ENCODE peak calls at places on chromosomes 7 and 10, in seven cellular contexts. One of them, this sample, is unnamed.
A peak's percentile ranks its signal among the peaks of the same experiment; 100 is the strongest.

GRCh38 chr7:18995811-18996400 is 121.5 kb downstream of the TWIST1 start:
- DNase-seq in neuronal stem cell: no peak
- DNase-seq in mesendoderm: no peak
- DNase-seq in mesenchymal stem cell: no peak
- DNase-seq in IMR-90: peak; percentile 8
- DNase-seq in H1: no peak
- DNase-seq in trophoblast cell: no peak
- DNase-seq in this sample: no peak

GRCh38 chr7:54664235-54665228 is 94.5 kb downstream of the SEC61G start:
- DNase-seq in neuronal stem cell: peak; percentile 64
- DNase-seq in mesendoderm: peak; percentile 81
- DNase-seq in mesenchymal stem cell: peak; percentile 28
- DNase-seq in IMR-90: peak; percentile 2
- DNase-seq in H1: peak; percentile 64
- DNase-seq in trophoblast cell: peak; percentile 94
- DNase-seq in this sample: peak; percentile 86

GRCh38 chr7:155361363-155361680 is 63.6 kb downstream of the INSIG1 start:
- DNase-seq in neuronal stem cell: no peak
- DNase-seq in mesendoderm: no peak
- DNase-seq in mesenchymal stem cell: no peak
- DNase-seq in IMR-90: no peak
- DNase-seq in H1: no peak
- DNase-seq in trophoblast cell: peak; percentile 78
- DNase-seq in this sample: no peak

GRCh38 chr7:66517212-66517909 is 111.3 kb upstream of the KCTD7 start:
- DNase-seq in neuronal stem cell: no peak
- DNase-seq in mesendoderm: no peak
- DNase-seq in mesenchymal stem cell: no peak
- DNase-seq in IMR-90: no peak
- DNase-seq in H1: no peak
- DNase-seq in trophoblast cell: no peak
- DNase-seq in this sample: no peak

GRCh38 chr10:71216751-71217265 is 4.4 kb downstream of the UNC5B start:
- DNase-seq in neuronal stem cell: no peak
- DNase-seq in mesendoderm: peak; percentile 53
- DNase-seq in mesenchymal stem cell: peak; percentile 64
- DNase-seq in IMR-90: no peak
- DNase-seq in H1: no peak
- DNase-seq in trophoblast cell: peak; percentile 2
- DNase-seq in this sample: no peak

GRCh38 chr10:84026821-84027257 is 112.5 kb upstream of the GHITM start:
- DNase-seq in neuronal stem cell: peak; percentile 52
- DNase-seq in mesendoderm: peak; percentile 57
- DNase-seq in mesenchymal stem cell: peak; percentile 8
- DNase-seq in IMR-90: peak; percentile 1
- DNase-seq in H1: no peak
- DNase-seq in trophoblast cell: peak; percentile 38
- DNase-seq in this sample: peak; percentile 45

GRCh38 chr10:4673279-4674040 is 152.5 kb upstream of the AKR1E2 start:
- DNase-seq in neuronal stem cell: no peak
- DNase-seq in mesendoderm: no peak
- DNase-seq in mesenchymal stem cell: no peak
- DNase-seq in IMR-90: no peak
- DNase-seq in H1: no peak
- DNase-seq in trophoblast cell: no peak
- DNase-seq in this sample: no peak

GRCh38 chr7:31553636-31554035 is 39.7 kb downstream of the ITPRID1 start:
- DNase-seq in neuronal stem cell: no peak
- DNase-seq in mesendoderm: peak; percentile 32
- DNase-seq in mesenchymal stem cell: no peak
- DNase-seq in IMR-90: no peak
- DNase-seq in H1: no peak
- DNase-seq in trophoblast cell: no peak
- DNase-seq in this sample: no peak

GRCh38 chr7:132416395-132416794 is 159.9 kb downstream of the PLXNA4 start:
- DNase-seq in neuronal stem cell: no peak
- DNase-seq in mesendoderm: no peak
- DNase-seq in mesenchymal stem cell: no peak
- DNase-seq in IMR-90: no peak
- DNase-seq in H1: no peak
- DNase-seq in trophoblast cell: no peak
- DNase-seq in this sample: no peak

GRCh38 chr10:124347956-124348355 is 70.8 kb downstream of the OAT start:
- DNase-seq in neuronal stem cell: no peak
- DNase-seq in mesendoderm: peak; percentile 16
- DNase-seq in mesenchymal stem cell: no peak
- DNase-seq in IMR-90: no peak
- DNase-seq in H1: no peak
- DNase-seq in trophoblast cell: no peak
- DNase-seq in this sample: peak; percentile 39

GRCh38 chr7:18873674-18874341 is 243.6 kb downstream of the TWIST1 start:
- DNase-seq in neuronal stem cell: peak; percentile 6
- DNase-seq in mesendoderm: peak; percentile 65
- DNase-seq in mesenchymal stem cell: peak; percentile 17
- DNase-seq in IMR-90: peak; percentile 41
- DNase-seq in H1: peak; percentile 10
- DNase-seq in trophoblast cell: no peak
- DNase-seq in this sample: peak; percentile 51

GRCh38 chr7:30331338-30331737 is 46.9 kb downstream of the ZNRF2 start:
- DNase-seq in neuronal stem cell: no peak
- DNase-seq in mesendoderm: no peak
- DNase-seq in mesenchymal stem cell: no peak
- DNase-seq in IMR-90: peak; percentile 50
- DNase-seq in H1: no peak
- DNase-seq in trophoblast cell: no peak
- DNase-seq in this sample: no peak

GRCh38 chr10:4778761-4779160 is 47.2 kb upstream of the AKR1E2 start:
- DNase-seq in neuronal stem cell: no peak
- DNase-seq in mesendoderm: no peak
- DNase-seq in mesenchymal stem cell: no peak
- DNase-seq in IMR-90: no peak
- DNase-seq in H1: no peak
- DNase-seq in trophoblast cell: no peak
- DNase-seq in this sample: no peak

GRCh38 chr10:69758310-69758728 is 43.4 kb upstream of the COL13A1 start:
- DNase-seq in neuronal stem cell: no peak
- DNase-seq in mesendoderm: no peak
- DNase-seq in mesenchymal stem cell: no peak
- DNase-seq in IMR-90: no peak
- DNase-seq in H1: no peak
- DNase-seq in trophoblast cell: no peak
- DNase-seq in this sample: no peak

GRCh38 chr7:6614941-6615737 is at the start of gene ZNF853:
- DNase-seq in neuronal stem cell: peak; percentile 54
- DNase-seq in mesendoderm: peak; percentile 78
- DNase-seq in mesenchymal stem cell: peak; percentile 3
- DNase-seq in IMR-90: no peak
- DNase-seq in H1: no peak
- DNase-seq in trophoblast cell: no peak
- DNase-seq in this sample: no peak

GRCh38 chr7:157652954-157653826 is 316.4 kb downstream of the DNAJB6 start:
- DNase-seq in neuronal stem cell: no peak
- DNase-seq in mesendoderm: no peak
- DNase-seq in mesenchymal stem cell: no peak
- DNase-seq in IMR-90: no peak
- DNase-seq in H1: no peak
- DNase-seq in trophoblast cell: no peak
- DNase-seq in this sample: no peak

GRCh38 chr10:49611166-49611814 is 1.2 kb downstream of the SLC18A3 start:
- DNase-seq in neuronal stem cell: no peak
- DNase-seq in mesendoderm: peak; percentile 64
- DNase-seq in mesenchymal stem cell: no peak
- DNase-seq in IMR-90: no peak
- DNase-seq in H1: no peak
- DNase-seq in trophoblast cell: no peak
- DNase-seq in this sample: peak; percentile 78

GRCh38 chr10:23171232-23171876 is 20.8 kb upstream of the PTF1A start:
- DNase-seq in neuronal stem cell: no peak
- DNase-seq in mesendoderm: peak; percentile 65
- DNase-seq in mesenchymal stem cell: peak; percentile 30
- DNase-seq in IMR-90: peak; percentile 32
- DNase-seq in H1: no peak
- DNase-seq in trophoblast cell: peak; percentile 60
- DNase-seq in this sample: peak; percentile 65

GRCh38 chr10:23173549-23174074 is 18.5 kb upstream of the PTF1A start:
- DNase-seq in neuronal stem cell: no peak
- DNase-seq in mesendoderm: no peak
- DNase-seq in mesenchymal stem cell: no peak
- DNase-seq in IMR-90: no peak
- DNase-seq in H1: no peak
- DNase-seq in trophoblast cell: no peak
- DNase-seq in this sample: no peak

GRCh38 chr10:23174075-23174973 is 17.8 kb upstream of the PTF1A start:
- DNase-seq in neuronal stem cell: no peak
- DNase-seq in mesendoderm: no peak
- DNase-seq in mesenchymal stem cell: no peak
- DNase-seq in IMR-90: no peak
- DNase-seq in H1: no peak
- DNase-seq in trophoblast cell: no peak
- DNase-seq in this sample: no peak

GRCh38 chr10:23172429-23172828 is 19.7 kb upstream of the PTF1A start:
- DNase-seq in neuronal stem cell: no peak
- DNase-seq in mesendoderm: no peak
- DNase-seq in mesenchymal stem cell: no peak
- DNase-seq in IMR-90: no peak
- DNase-seq in H1: no peak
- DNase-seq in trophoblast cell: no peak
- DNase-seq in this sample: no peak

DNA sequence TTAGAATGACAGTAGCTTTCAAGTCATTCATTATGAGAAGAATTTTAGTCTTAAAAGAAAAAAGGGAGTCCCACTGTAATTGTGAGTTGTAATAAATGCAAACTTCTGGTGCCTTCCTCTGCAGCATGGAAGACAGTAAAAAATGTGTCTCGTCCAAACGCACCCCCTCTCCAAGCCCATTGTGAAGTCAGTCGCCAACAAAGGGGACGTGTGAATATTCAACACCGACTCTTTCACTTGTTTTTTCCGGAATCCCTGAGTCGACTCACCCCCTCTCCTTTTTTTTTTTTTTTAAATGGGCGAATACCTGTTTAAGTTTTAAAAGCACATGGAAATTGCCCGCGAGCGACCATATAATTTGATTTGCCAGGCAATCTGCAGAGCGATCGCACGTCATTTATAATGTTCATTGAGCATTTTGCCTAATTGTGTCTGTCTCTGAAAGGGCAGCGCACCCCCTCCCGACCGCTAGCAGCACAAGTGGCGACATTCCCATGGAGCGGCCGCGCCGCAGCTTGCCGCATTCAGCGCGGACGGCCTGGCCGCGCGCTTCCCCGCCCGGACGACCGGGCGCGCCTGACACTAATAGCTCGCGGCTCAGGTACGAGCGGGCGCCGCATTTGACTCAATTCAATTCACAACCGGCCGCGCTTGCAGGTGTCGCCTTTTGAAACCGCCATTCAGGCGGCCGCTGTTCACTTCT is 19.1 kb upstream of the PTF1A start:
- DNase-seq in neuronal stem cell: no peak
- DNase-seq in mesendoderm: peak; percentile 58
- DNase-seq in mesenchymal stem cell: no peak
- DNase-seq in IMR-90: no peak
- DNase-seq in H1: no peak
- DNase-seq in trophoblast cell: no peak
- DNase-seq in this sample: peak; percentile 74
- H3K18ac ChIP-seq in neuronal stem cell: no peak overlapping the region
- H3K18ac ChIP-seq in mesendoderm: no peak overlapping the region
- H3K18ac ChIP-seq in mesenchymal stem cell: no peak overlapping the region
- H3K18ac ChIP-seq in IMR-90: no peak overlapping the region
- H3K18ac ChIP-seq in H1: no peak overlapping the region
- H3K18ac ChIP-seq in trophoblast cell: no peak overlapping the region
- H3K18ac ChIP-seq in this sample: no peak overlapping the region

DNA sequence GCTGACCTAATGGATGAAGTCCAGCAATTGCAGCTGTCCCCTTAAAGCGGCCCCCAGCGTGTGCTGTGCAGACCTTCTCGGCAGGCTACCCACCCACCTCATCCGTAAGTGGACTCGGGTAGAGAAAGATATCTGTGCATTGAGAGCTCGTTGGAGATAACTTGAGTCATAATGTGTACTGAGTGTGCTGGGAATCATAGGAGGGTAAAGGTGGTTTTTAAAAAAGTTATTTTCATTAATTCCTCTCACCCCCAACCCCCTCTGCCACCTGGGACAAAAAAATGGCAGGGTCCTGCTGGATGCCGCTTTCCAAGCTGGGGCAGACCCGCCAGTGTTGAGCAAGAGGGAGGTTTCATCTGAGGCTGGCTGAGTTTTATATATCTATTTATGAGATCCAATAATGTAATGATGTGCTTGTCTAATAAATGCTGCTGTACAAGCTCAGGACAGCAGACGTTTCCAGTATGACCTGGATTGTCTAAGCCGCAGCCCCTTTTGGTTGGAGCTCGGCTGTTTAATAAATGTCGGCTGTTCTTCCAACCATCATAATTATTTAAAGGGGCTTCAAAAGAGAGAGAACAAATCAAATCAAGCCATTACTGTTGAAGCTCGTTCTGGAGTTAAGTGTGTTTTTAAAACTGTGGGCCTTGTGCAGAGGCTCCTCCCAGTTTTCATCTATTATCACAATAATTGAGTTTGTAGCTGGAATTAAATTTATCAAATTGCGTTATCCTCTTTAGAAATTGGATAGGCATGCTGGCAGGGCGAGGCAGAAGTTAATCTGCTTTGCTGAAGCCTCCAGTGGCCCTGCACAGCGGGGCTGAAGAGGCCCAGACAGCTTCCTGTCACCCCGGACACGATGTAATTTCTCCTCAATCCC is 119.0 kb downstream of the NKX6-2 start:
- DNase-seq in neuronal stem cell: no peak
- DNase-seq in mesendoderm: no peak
- DNase-seq in mesenchymal stem cell: peak; percentile 52
- DNase-seq in IMR-90: peak; percentile 12
- DNase-seq in H1: no peak
- DNase-seq in trophoblast cell: no peak
- DNase-seq in this sample: no peak
- H2BK120ac ChIP-seq in neuronal stem cell: no peak overlapping the region
- H2BK120ac ChIP-seq in mesendoderm: no peak overlapping the region
- H2BK120ac ChIP-seq in mesenchymal stem cell: peak overlapping the region; percentile 27
- H2BK120ac ChIP-seq in IMR-90: peak overlapping the region; percentile 84
- H2BK120ac ChIP-seq in H1: no peak overlapping the region
- H2BK120ac ChIP-seq in trophoblast cell: no peak overlapping the region
- H2BK120ac ChIP-seq in this sample: no peak overlapping the region

GRCh38 chr7:104358743-104359142 is 30.3 kb downstream of the LHFPL3 start:
- DNase-seq in neuronal stem cell: no peak
- DNase-seq in mesendoderm: no peak
- DNase-seq in mesenchymal stem cell: no peak
- DNase-seq in IMR-90: no peak
- DNase-seq in H1: no peak
- DNase-seq in trophoblast cell: no peak
- DNase-seq in this sample: no peak
- H3K18ac ChIP-seq in neuronal stem cell: no peak overlapping the region
- H3K18ac ChIP-seq in mesendoderm: no peak overlapping the region
- H3K18ac ChIP-seq in mesenchymal stem cell: no peak overlapping the region
- H3K18ac ChIP-seq in IMR-90: no peak overlapping the region
- H3K18ac ChIP-seq in H1: no peak overlapping the region
- H3K18ac ChIP-seq in trophoblast cell: no peak overlapping the region
- H3K18ac ChIP-seq in this sample: no peak overlapping the region

DNA sequence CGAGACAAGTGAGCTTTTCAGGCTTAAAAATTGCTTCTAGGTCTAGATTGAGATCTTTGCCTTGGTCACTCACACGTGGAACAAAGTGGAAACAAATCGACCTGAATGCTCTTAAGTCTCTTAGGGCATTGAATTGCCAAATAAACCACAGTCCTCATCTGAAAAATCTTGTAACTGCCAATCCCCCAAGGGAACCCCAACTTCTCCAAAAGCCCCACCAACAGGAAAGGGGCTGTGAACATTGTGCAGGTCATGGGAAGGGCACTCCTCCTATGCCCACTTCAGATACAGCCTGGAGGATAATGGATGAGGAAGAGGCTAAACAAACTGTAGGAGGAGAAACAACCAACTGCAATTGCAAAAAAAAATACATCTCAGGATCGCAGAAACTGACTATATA is 91.3 kb downstream of the DGKI start:
- DNase-seq in neuronal stem cell: no peak
- DNase-seq in mesendoderm: no peak
- DNase-seq in mesenchymal stem cell: no peak
- DNase-seq in IMR-90: no peak
- DNase-seq in H1: no peak
- DNase-seq in trophoblast cell: no peak
- DNase-seq in this sample: no peak
- H2BK120ac ChIP-seq in neuronal stem cell: no peak overlapping the region
- H2BK120ac ChIP-seq in mesendoderm: no peak overlapping the region
- H2BK120ac ChIP-seq in mesenchymal stem cell: no peak overlapping the region
- H2BK120ac ChIP-seq in IMR-90: no peak overlapping the region
- H2BK120ac ChIP-seq in H1: no peak overlapping the region
- H2BK120ac ChIP-seq in trophoblast cell: no peak overlapping the region
- H2BK120ac ChIP-seq in this sample: no peak overlapping the region

This sample was measured in H9.